ENCODE peak calls at places on chromosomes 11 and 22, in ten cellular contexts. T is cardiac fibroblast, U is left lung, M is dorsolateral prefrontal cortex, Z is foreskin keratinocyte, K is Caco-2, O is upper lobe of right lung, R is kidney, E is A549, V is heart right ventricle. J is an unnamed sample.

GRCh38 chr22:48405741-48406140 is 1421.9 kb downstream of the BRD1 start:
- DNase-seq in T (no peak), E (peak; percentile 75), U (no peak), M (no peak), O (no peak), K (no peak), R (no peak), V (no peak), Z (no peak), J (no peak)

GRCh38 chr11:14645247-14645912 is 1.8 kb downstream of the PDE3B start:
- DNase-seq in E (peak; percentile 21), K (no peak), V (no peak), U (no peak), R (no peak), Z (peak; percentile 13), T (peak; percentile 5), M (no peak), O (no peak), J (peak; percentile 14)

GRCh38 chr11:61866958-61867343 is 24.4 kb downstream of the FADS3 start:
- DNase-seq in E (no peak), U (no peak), K (no peak), T (no peak), V (no peak), R (no peak), Z (no peak), O (no peak), M (no peak), J (no peak)

GRCh38 chr11:73481626-73482025 is 105.4 kb downstream of the RELT start:
- DNase-seq in T (no peak), M (no peak), O (no peak), V (no peak), E (no peak), U (no peak), Z (no peak), R (no peak), K (no peak), J (no peak)

GRCh38 chr22:37022483-37023337 is 3.2 kb downstream of the MPST start:
- DNase-seq in R (peak; percentile 59), O (no peak), E (no peak), K (no peak), M (no peak), T (no peak), U (no peak), V (no peak), Z (no peak), J (no peak)

GRCh38 chr11:13183094-13183825 is 94.3 kb upstream of the BMAL1 start:
- DNase-seq in U (no peak), R (no peak), T (peak; percentile 78), K (peak; percentile 22), M (no peak), Z (peak; percentile 40), V (no peak), O (no peak), E (peak; percentile 48), J (peak; percentile 86)

GRCh38 chr11:128341280-128341679 is 246.1 kb downstream of the ETS1 start:
- DNase-seq in U (no peak), M (no peak), O (no peak), E (no peak), Z (no peak), K (no peak), R (no peak), V (peak; percentile 44), T (peak; percentile 36), J (no peak)

GRCh38 chr22:50528682-50529415 is 963 bp downstream of the TYMP start:
- DNase-seq in T (no peak), O (no peak), U (peak; percentile 83), R (no peak), K (peak; percentile 39), V (no peak), E (no peak), Z (no peak), M (no peak), J (no peak)

GRCh38 chr22:31106651-31107205 is 640 bp downstream of the SELENOM start:
- DNase-seq in Z (no peak), K (no peak), O (no peak), V (peak; percentile 60), E (no peak), M (no peak), U (no peak), T (peak; percentile 68), R (no peak), J (peak; percentile 60)

GRCh38 chr22:31103899-31104694 is 3.3 kb downstream of the SELENOM start:
- DNase-seq in R (no peak), Z (no peak), E (no peak), M (peak; percentile 74), V (peak; percentile 12), O (no peak), K (no peak), U (no peak), T (no peak), J (no peak)

GRCh38 chr22:31106001-31106571 is 1.3 kb downstream of the SELENOM start:
- DNase-seq in M (no peak), Z (no peak), V (peak; percentile 12), O (no peak), K (no peak), T (no peak), E (no peak), R (no peak), U (no peak), J (no peak)

GRCh38 chr22:31104869-31105268 is 2.5 kb downstream of the SELENOM start:
- DNase-seq in T (no peak), U (no peak), E (no peak), R (no peak), M (no peak), O (no peak), K (no peak), Z (no peak), V (peak; percentile 15), J (no peak)

GRCh38 chr22:31105282-31105929 is 2.0 kb downstream of the SELENOM start:
- DNase-seq in R (no peak), E (no peak), V (peak; percentile 7), T (no peak), Z (no peak), M (no peak), O (no peak), K (no peak), U (no peak), J (no peak)
- TF ChIP-seq CTCF in R (no peak), E (no peak), V (no peak), T (no peak), Z (no peak), M (no peak), O (no peak), K (no peak), U (no peak), J (no peak)

DNA sequence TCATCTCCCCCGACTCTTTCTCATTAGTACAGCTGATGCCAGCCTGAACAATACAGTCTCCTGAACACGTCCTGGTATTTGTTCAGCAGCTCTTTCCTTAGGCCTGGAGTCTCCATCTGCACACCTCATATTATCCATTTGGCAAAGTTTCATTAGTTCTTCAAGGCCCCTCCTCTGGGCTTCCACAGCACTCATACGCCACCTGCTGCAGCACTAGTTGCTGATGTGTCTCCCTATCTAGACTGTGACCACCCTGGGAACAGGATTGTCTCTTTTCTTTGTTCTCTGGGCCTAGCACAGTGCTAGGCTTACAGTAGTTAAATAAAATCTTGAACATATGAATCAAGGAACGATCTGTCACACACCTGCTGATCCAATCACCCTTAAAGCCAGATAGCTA is 17.2 kb downstream of the DCHS1 start:
- DNase-seq in V (no peak), K (no peak), T (no peak), Z (no peak), O (no peak), U (no peak), R (no peak), M (no peak), E (no peak), J (peak; percentile 17)
- TF ChIP-seq CTCF in V (no peak), K (no peak), T (no peak), Z (no peak), O (no peak), U (no peak), R (no peak), M (no peak), E (no peak), J (no peak)

GRCh38 chr11:78417175-78417887 is at the start of gene GAB2:
- DNase-seq in E (no peak), R (peak; percentile 88), K (peak; percentile 79), U (no peak), V (no peak), Z (no peak), M (no peak), O (no peak), T (no peak), J (no peak)

GRCh38 chr11:78416285-78417174 is 1.1 kb downstream of the GAB2 start:
- DNase-seq in T (peak; percentile 90), M (peak; percentile 72), Z (no peak), V (peak; percentile 88), K (peak; percentile 96), E (peak; percentile 81), R (peak; percentile 95), U (peak; percentile 97), O (peak; percentile 93), J (peak; percentile 87)

GRCh38 chr11:78419327-78419726 is 1.7 kb upstream of the GAB2 start:
- DNase-seq in V (peak; percentile 44), O (no peak), R (no peak), K (no peak), Z (peak; percentile 75), U (no peak), E (peak; percentile 24), T (peak; percentile 99), M (no peak), J (peak; percentile 99)

GRCh38 chr11:78418584-78419211 is 1.1 kb upstream of the GAB2 start:
- DNase-seq in M (no peak), E (no peak), T (no peak), R (no peak), U (no peak), O (no peak), K (no peak), Z (no peak), V (no peak), J (no peak)

DNA sequence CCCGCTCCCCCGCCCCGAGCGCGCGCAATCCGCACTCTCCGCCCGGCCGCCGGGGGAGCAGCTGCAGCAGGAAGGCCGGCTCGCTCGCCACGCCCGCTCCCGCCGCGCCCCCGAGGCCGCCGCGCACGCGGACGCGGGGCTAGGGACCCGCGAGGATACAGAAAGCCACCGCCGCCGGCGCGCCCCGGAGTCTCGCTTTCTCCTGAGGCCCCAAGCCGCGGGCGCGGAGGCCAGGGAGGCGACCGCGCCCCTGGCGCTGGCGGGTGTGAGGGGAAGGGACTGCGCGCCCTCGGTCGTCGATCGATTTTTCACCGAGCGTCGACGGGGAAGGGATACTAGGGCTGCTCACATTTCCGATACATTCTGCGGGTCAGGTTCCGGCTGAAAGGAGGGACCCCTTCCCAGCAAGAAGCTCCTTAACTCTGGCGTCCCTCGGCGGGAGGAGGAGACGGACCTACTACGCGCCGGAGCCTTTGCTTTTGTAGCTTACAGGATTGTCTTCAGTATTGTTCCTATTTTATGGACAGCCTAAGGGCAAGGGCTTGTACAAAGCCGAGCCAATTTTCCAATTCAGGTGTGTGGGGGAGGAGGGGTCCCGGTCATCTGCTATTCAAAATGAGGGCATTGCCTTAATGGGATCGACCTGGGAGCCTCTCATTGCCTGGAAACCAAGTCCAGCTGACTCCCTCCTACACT is 416 bp upstream of the GAB2 start:
- DNase-seq in K (peak; percentile 98), U (peak; percentile 97), E (peak; percentile 64), T (peak; percentile 87), M (peak; percentile 84), V (peak; percentile 83), O (peak; percentile 93), R (peak; percentile 93), Z (no peak), J (peak; percentile 64)
- TF ChIP-seq CTCF in K (peak; percentile 17), U (no peak), E (no peak), T (no peak), M (no peak), V (peak; percentile 11), O (peak; percentile 14), R (peak; percentile 41), Z (peak; percentile 32), J (peak; percentile 33)

GRCh38 chr22:35033635-35034296 is 32.2 kb upstream of the ISX start:
- DNase-seq in V (no peak), O (peak; percentile 32), U (no peak), K (no peak), E (no peak), M (no peak), T (no peak), Z (no peak), R (no peak), J (no peak)

GRCh38 chr22:35032571-35032970 is 33.4 kb upstream of the ISX start:
- DNase-seq in M (no peak), V (no peak), K (no peak), Z (no peak), U (no peak), R (no peak), E (no peak), O (no peak), T (no peak), J (no peak)

GRCh38 chr22:35034963-35035362 is 31.0 kb upstream of the ISX start:
- DNase-seq in Z (no peak), U (no peak), V (no peak), K (no peak), E (no peak), M (no peak), O (no peak), R (no peak), T (no peak), J (no peak)

GRCh38 chr22:35039625-35040024 is 26.3 kb upstream of the ISX start:
- DNase-seq in V (no peak), M (no peak), R (no peak), Z (no peak), T (no peak), K (no peak), U (no peak), E (no peak), O (no peak), J (no peak)

GRCh38 chr22:35037089-35037488 is 28.9 kb upstream of the ISX start:
- DNase-seq in K (peak; percentile 8), V (no peak), O (no peak), Z (no peak), T (no peak), R (no peak), M (no peak), U (no peak), E (no peak), J (no peak)
- TF ChIP-seq CTCF in K (peak; percentile 44), V (no peak), O (no peak), Z (peak; percentile 32), T (no peak), R (no peak), M (peak; percentile 24), U (no peak), E (peak; percentile 13), J (no peak)

J was measured in fibroblast of the aortic adventitia.